ENCODE peak calls at places on chromosomes 16 and 17, in eight cellular contexts. L is brain microvascular endothelial cell; U is iris pigment epithelial cell; B is DMS153; Z is KG1; D is activated T-helper 1 cell treated with anti-CD3 and anti-CD28 coated beads, Interleukin-2, amount 50 U/mL, for 16 hours; V is SHP77; E is T-helper 2 cell. F is an unnamed sample.
A peak's percentile ranks its signal among the peaks of the same experiment; 100 is the strongest.

GRCh38 chr16:56506941-56507340 is 12.9 kb downstream of the BBS2 start:
- DNase-seq in B (no peak), L (no peak), U (peak; percentile 88), V (no peak), Z (no peak), D (no peak), E (no peak), F (peak; percentile 27)

GRCh38 chr16:88456356-88457292 is 3.5 kb downstream of the ZFPM1 start:
- DNase-seq in E (no peak), V (no peak), B (no peak), U (no peak), Z (no peak), L (no peak), D (peak; percentile 59), F (no peak)

GRCh38 chr17:80260791-80261158 is at the start of gene RNF213:
- DNase-seq in V (peak; percentile 68), D (peak; percentile 48), U (peak; percentile 41), Z (no peak), L (no peak), E (peak; percentile 80), B (no peak), F (peak; percentile 37)

GRCh38 chr16:70652322-70652721 is 6.0 kb downstream of the IL34 start:
- DNase-seq in L (no peak), V (no peak), B (no peak), E (no peak), U (peak; percentile 12), D (no peak), Z (no peak), F (no peak)

GRCh38 chr17:7435676-7436555 is 681 bp downstream of the TMEM102 start:
- DNase-seq in E (peak; percentile 77), L (no peak), U (no peak), V (peak; percentile 73), D (peak; percentile 45), B (no peak), Z (no peak), F (peak; percentile 24)

GRCh38 chr17:66835476-66835875 is 559 bp downstream of the CACNG5 start:
- DNase-seq in V (no peak), Z (no peak), L (no peak), E (no peak), B (no peak), U (no peak), D (no peak), F (no peak)

GRCh38 chr17:20105539-20106291 is 96.6 kb downstream of the SPECC1 start:
- DNase-seq in Z (no peak), D (no peak), B (no peak), V (no peak), U (no peak), E (no peak), L (no peak), F (no peak)

GRCh38 chr16:69108069-69108904 is 2.8 kb downstream of the HAS3 start:
- DNase-seq in B (no peak), V (no peak), D (no peak), U (no peak), E (no peak), L (no peak), Z (no peak), F (no peak)

GRCh38 chr16:1620391-1620790 is 8.2 kb downstream of the CRAMP1 start:
- DNase-seq in E (peak; percentile 13), B (no peak), D (no peak), L (no peak), U (no peak), V (no peak), Z (no peak), F (no peak)

GRCh38 chr17:34750004-34750403 is 170.6 kb downstream of the TMEM132E start:
- DNase-seq in Z (no peak), E (peak; percentile 15), U (no peak), D (no peak), L (no peak), V (no peak), B (no peak), F (no peak)

GRCh38 chr17:44829558-44830358 is at the start of gene GJC1:
- DNase-seq in U (no peak), L (no peak), Z (peak; percentile 16), V (no peak), D (no peak), B (no peak), E (peak; percentile 22), F (peak; percentile 44)

GRCh38 chr16:21235199-21235585 is 1.7 kb downstream of the ANKS4B start:
- DNase-seq in U (no peak), E (no peak), Z (no peak), B (no peak), V (no peak), D (no peak), L (no peak), F (no peak)

GRCh38 chr17:60311936-60312335 is 80.0 kb downstream of the USP32 start:
- DNase-seq in L (peak; percentile 15), D (no peak), U (peak; percentile 65), Z (no peak), B (no peak), V (no peak), E (no peak), F (no peak)

GRCh38 chr17:42819939-42820535 is 4.0 kb downstream of the BECN1 start:
- DNase-seq in B (peak; percentile 60), Z (peak; percentile 31), D (peak; percentile 42), E (peak; percentile 81), V (peak; percentile 86), L (peak; percentile 61), U (peak; percentile 70), F (peak; percentile 46)

GRCh38 chr17:34252138-34252889 is 2.8 kb upstream of the CCL2 start:
- DNase-seq in Z (peak; percentile 29), L (peak; percentile 82), B (no peak), E (no peak), V (no peak), D (no peak), U (peak; percentile 88), F (peak; percentile 87)

GRCh38 chr17:43453331-43453812 is 30.4 kb upstream of the DHX8 start:
- DNase-seq in Z (no peak), D (no peak), U (no peak), B (no peak), V (no peak), L (no peak), E (no peak), F (peak; percentile 45)

GRCh38 chr16:83473109-83473508 is 334.7 kb upstream of the HSBP1 start:
- DNase-seq in E (no peak), U (peak; percentile 81), L (no peak), Z (no peak), B (no peak), D (no peak), V (no peak), F (peak; percentile 88)

GRCh38 chr16:88835818-88836217 is 20.9 kb downstream of the GALNS start:
- DNase-seq in E (no peak), Z (no peak), D (no peak), B (no peak), L (no peak), V (no peak), U (no peak), F (no peak)

GRCh38 chr16:85165781-85166180 is 53.5 kb upstream of the CIBAR2 start:
- DNase-seq in U (no peak), L (no peak), D (no peak), B (no peak), V (no peak), Z (no peak), E (no peak), F (no peak)

GRCh38 chr17:2174471-2175293 is 119.8 kb downstream of the HIC1 start:
- DNase-seq in Z (peak; percentile 5), B (no peak), D (no peak), V (peak; percentile 67), E (no peak), L (peak; percentile 99), U (peak; percentile 99), F (peak; percentile 100)

GRCh38 chr17:53629188-53629587 is 193.5 kb upstream of the KIF2B start:
- DNase-seq in Z (no peak), V (no peak), D (no peak), E (no peak), L (peak; percentile 7), B (no peak), U (peak; percentile 22), F (no peak)

GRCh38 chr17:39867891-39868553 is at the start of gene ZPBP2:
- DNase-seq in B (no peak), U (no peak), Z (no peak), D (peak; percentile 51), V (no peak), L (no peak), E (peak; percentile 67), F (no peak)

GRCh38 chr16:75074920-75075687 is 41.5 kb downstream of the LDHD start:
- DNase-seq in V (peak; percentile 70), L (no peak), E (peak; percentile 99), Z (peak; percentile 87), U (peak; percentile 34), B (no peak), D (peak; percentile 63), F (peak; percentile 53)

GRCh38 chr16:68357923-68358322 is 47.1 kb downstream of the PRMT7 start:
- DNase-seq in V (no peak), U (no peak), E (no peak), D (no peak), Z (no peak), L (no peak), B (no peak), F (no peak)

GRCh38 chr17:4436381-4436780 is 2.6 kb downstream of the SPNS3 start:
- DNase-seq in V (no peak), U (no peak), D (no peak), E (peak; percentile 90), B (no peak), Z (no peak), L (no peak), F (no peak)

GRCh38 chr16:50521246-50521900 is 26.8 kb upstream of the NKD1 start:
- DNase-seq in U (no peak), D (no peak), E (no peak), B (no peak), L (no peak), V (no peak), Z (no peak), F (no peak)